ENCODE peak calls at places on chromosomes 1 and 21, in five cellular contexts. V is H1, Z is HepG2, O is NT2/D1, L is GM12878. K is an unnamed sample.

GRCh38 chr1:53769780-53770179 is 30.8 kb upstream of the GLIS1 start:
- DNase-seq in L (no peak), O (no peak), Z (no peak), V (no peak), K (no peak)

GRCh38 chr21:34147835-34148804 is 74.7 kb downstream of the MRPS6 start:
- DNase-seq in V (no peak), O (no peak), Z (no peak), L (no peak), K (no peak)

GRCh38 chr1:177505905-177506590 is 335.3 kb downstream of the BRINP2 start:
- DNase-seq in O (no peak), L (no peak), V (no peak), Z (no peak), K (no peak)

GRCh38 chr1:1862905-1863547 is 27.9 kb downstream of the GNB1 start:
- DNase-seq in V (no peak), Z (no peak), O (no peak), L (no peak), K (no peak)

GRCh38 chr1:39080884-39081265 is 54.7 kb downstream of the NDUFS5 start:
- DNase-seq in V (peak), O (no peak), L (no peak), Z (no peak), K (no peak)

GRCh38 chr1:94527447-94528031 is 14.0 kb downstream of the F3 start:
- DNase-seq in V (no peak), L (no peak), O (no peak), Z (no peak), K (no peak)

GRCh38 chr1:24222778-24223177 is 35.7 kb upstream of the IFNLR1 start:
- DNase-seq in V (no peak), O (no peak), Z (no peak), L (no peak), K (no peak)

GRCh38 chr1:99475991-99476532 is 169.9 kb upstream of the PALMD start:
- DNase-seq in O (no peak), L (no peak), V (no peak), Z (no peak), K (no peak)

GRCh38 chr1:1593834-1594601 is 5.9 kb downstream of the FNDC10 start:
- DNase-seq in L (no peak), Z (no peak), V (no peak), O (no peak), K (no peak)

GRCh38 chr1:109483658-109484518 is at the start of gene ATXN7L2:
- DNase-seq in L (peak), O (peak), Z (peak), V (peak), K (peak)

GRCh38 chr21:24046816-24047443 is 1560.4 kb downstream of the MRPL39 start:
- DNase-seq in O (no peak), L (no peak), Z (no peak), V (no peak), K (no peak)

GRCh38 chr1:205870236-205870635 is 20.3 kb upstream of the PM20D1 start:
- DNase-seq in Z (no peak), V (no peak), O (no peak), L (no peak), K (no peak)

GRCh38 chr1:177340601-177341067 is 169.9 kb downstream of the BRINP2 start:
- DNase-seq in V (no peak), O (no peak), L (no peak), Z (no peak), K (peak)

GRCh38 chr1:9184749-9185148 is 49.8 kb upstream of the H6PD start:
- DNase-seq in Z (no peak), V (no peak), L (no peak), O (no peak), K (no peak)

GRCh38 chr1:229624906-229625871 is 733 bp downstream of the TAF5L start:
- DNase-seq in O (peak), Z (peak), V (peak), L (no peak), K (peak)

GRCh38 chr1:156881663-156882062 is 11.9 kb upstream of the PEAR1 start:
- DNase-seq in V (no peak), Z (no peak), L (no peak), O (no peak), K (no peak)
- TF ChIP-seq SUZ12 in V (no peak), Z (no peak), L (no peak), O (no peak), K (no peak)

GRCh38 chr1:227542153-227543120 is 20.9 kb upstream of the ZNF678 start:
- DNase-seq in V (peak), Z (peak), O (peak), L (peak), K (no peak)
- TF ChIP-seq SUZ12 in V (peak), Z (no peak), O (no peak), L (no peak), K (no peak)

GRCh38 chr1:113984710-113985109 is 5.4 kb downstream of the OLFML3 start:
- DNase-seq in V (no peak), O (no peak), Z (no peak), L (no peak), K (no peak)
- TF ChIP-seq SUZ12 in V (no peak), O (no peak), Z (no peak), L (no peak), K (no peak)

GRCh38 chr1:243291287-243291686 is 35.4 kb downstream of the SDCCAG8 start:
- DNase-seq in Z (no peak), V (no peak), O (no peak), L (no peak), K (no peak)

GRCh38 chr1:243287128-243287470 is 31.3 kb downstream of the SDCCAG8 start:
- DNase-seq in Z (no peak), O (no peak), L (no peak), V (no peak), K (no peak)

GRCh38 chr1:243288062-243288461 is 32.2 kb downstream of the SDCCAG8 start:
- DNase-seq in O (no peak), L (no peak), Z (no peak), V (no peak), K (no peak)

GRCh38 chr1:243286409-243287127 is 30.7 kb downstream of the SDCCAG8 start:
- DNase-seq in V (no peak), L (no peak), Z (no peak), O (no peak), K (no peak)

GRCh38 chr1:243287652-243288051 is 31.8 kb downstream of the SDCCAG8 start:
- DNase-seq in O (no peak), L (peak), Z (no peak), V (no peak), K (no peak)
- TF ChIP-seq SUZ12 in O (no peak), L (no peak), Z (no peak), V (no peak), K (no peak)

K was measured in HEK293T.